ENCODE peak calls at places on chromosomes 12 and 14, in nine cellular contexts. Z, F, O, C, E, W, P, S and Q are unnamed samples.

GRCh38 chr14:49999216-49999761 is 106.4 kb downstream of the ARF6 start:
- DNase-seq in F (no peak), P (peak), S (no peak), E (peak), W (peak), C (peak), Z (peak), O (peak), Q (peak)

GRCh38 chr12:76018111-76018510 is 13.5 kb downstream of the PHLDA1 start:
- DNase-seq in W (no peak), E (no peak), P (no peak), F (no peak), S (no peak), Z (no peak), O (no peak), C (peak), Q (peak)

GRCh38 chr12:96323906-96324305 is 76.3 kb downstream of the CDK17 start:
- DNase-seq in W (no peak), C (no peak), S (no peak), E (no peak), F (no peak), O (no peak), P (no peak), Z (no peak), Q (no peak)

GRCh38 chr12:131842169-131842568 is 14.0 kb downstream of the MMP17 start:
- DNase-seq in Z (no peak), P (no peak), W (peak), C (no peak), O (no peak), E (no peak), F (no peak), S (no peak), Q (no peak)

GRCh38 chr14:73422515-73422914 is 35.8 kb downstream of the NUMB start:
- DNase-seq in E (no peak), S (peak), O (no peak), P (no peak), F (no peak), W (no peak), C (peak), Z (no peak), Q (no peak)

GRCh38 chr14:105292810-105293711 is 7.7 kb downstream of the BRF1 start:
- DNase-seq in F (no peak), P (no peak), Z (no peak), O (no peak), C (no peak), W (no peak), S (no peak), E (no peak), Q (no peak)

GRCh38 chr14:49679271-49679670 is 8.7 kb downstream of the POLE2 start:
- DNase-seq in C (peak), E (no peak), O (peak), W (no peak), F (no peak), Z (no peak), P (no peak), S (no peak), Q (peak)

GRCh38 chr14:95256011-95256775 is 63.5 kb downstream of the CLMN start:
- DNase-seq in E (no peak), F (no peak), C (peak), W (no peak), O (no peak), Z (no peak), P (no peak), S (peak), Q (no peak)

GRCh38 chr12:79689477-79690155 is 1.1 kb downstream of the PAWR start:
- DNase-seq in E (peak), O (peak), C (peak), Z (peak), S (peak), W (peak), F (peak), P (no peak), Q (peak)

GRCh38 chr12:124487065-124487833 is 80.2 kb downstream of the NCOR2 start:
- DNase-seq in P (no peak), C (no peak), O (no peak), E (no peak), S (no peak), Z (no peak), F (no peak), W (peak), Q (no peak)

GRCh38 chr14:22630486-22630885 is 13.7 kb downstream of the OR6J1 start:
- DNase-seq in W (no peak), O (peak), E (no peak), P (no peak), C (no peak), Z (no peak), F (no peak), S (no peak), Q (peak)

GRCh38 chr14:99077844-99078236 is 194.2 kb downstream of the BCL11B start:
- DNase-seq in C (no peak), P (no peak), W (no peak), F (no peak), Z (no peak), E (no peak), S (no peak), O (no peak), Q (no peak)

GRCh38 chr12:47820631-47821345 is 1.1 kb upstream of the HDAC7 start:
- DNase-seq in Z (peak), O (peak), F (no peak), C (peak), S (no peak), P (peak), E (no peak), W (no peak), Q (peak)